ENCODE peak calls at places on chromosomes 5 and 9, in five cellular contexts. W, K, Q, U and R are unnamed samples.
A peak's percentile ranks its signal among the peaks of the same experiment; 100 is the strongest.

GRCh38 chr5:78360674-78361225 is 333 bp downstream of the SCAMP1 start:
- DNase-seq in W (peak; percentile 74), K (peak; percentile 75), Q (no peak), U (no peak), R (no peak)

GRCh38 chr9:111659706-111660105 is 1.7 kb upstream of the GNG10 start:
- DNase-seq in W (no peak), K (no peak), Q (no peak), U (no peak), R (no peak)

GRCh38 chr5:37847978-37848425 is 8.2 kb upstream of the GDNF start:
- DNase-seq in W (no peak), K (no peak), Q (no peak), U (peak; percentile 67), R (peak; percentile 87)

GRCh38 chr5:81815318-81815717 is 64.4 kb upstream of the SSBP2 start:
- DNase-seq in W (no peak), K (no peak), Q (no peak), U (no peak), R (no peak)

GRCh38 chr5:33212900-33213299 is 227.9 kb upstream of the TARS1 start:
- DNase-seq in W (no peak), K (no peak), Q (no peak), U (no peak), R (no peak)

GRCh38 chr9:97367729-97368128 is 44.2 kb upstream of the TDRD7 start:
- DNase-seq in W (no peak), K (no peak), Q (no peak), U (no peak), R (no peak)

GRCh38 chr5:124747770-124748686 is 1.6 kb upstream of the ZNF608 start:
- DNase-seq in W (no peak), K (no peak), Q (no peak), U (no peak), R (peak; percentile 21)

GRCh38 chr5:23639326-23639725 is 131.9 kb downstream of the PRDM9 start:
- DNase-seq in W (no peak), K (no peak), Q (no peak), U (no peak), R (no peak)

GRCh38 chr9:95336281-95336680 is 18.8 kb upstream of the FANCC start:
- DNase-seq in W (no peak), K (no peak), Q (peak; percentile 26), U (no peak), R (no peak)

GRCh38 chr5:28084069-28084468 is 1045.7 kb upstream of the CDH9 start:
- DNase-seq in W (no peak), K (no peak), Q (no peak), U (no peak), R (no peak)

GRCh38 chr5:99866740-99867139 is 668.4 kb upstream of the FAM174A start:
- DNase-seq in W (no peak), K (no peak), Q (no peak), U (no peak), R (no peak)

GRCh38 chr5:2997179-2997578 is 245.7 kb upstream of the IRX2 start:
- DNase-seq in W (no peak), K (no peak), Q (peak; percentile 37), U (no peak), R (no peak)

GRCh38 chr5:141814064-141814982 is 63.9 kb downstream of the PCDH1 start:
- DNase-seq in W (peak; percentile 75), K (no peak), Q (no peak), U (no peak), R (no peak)

DNA sequence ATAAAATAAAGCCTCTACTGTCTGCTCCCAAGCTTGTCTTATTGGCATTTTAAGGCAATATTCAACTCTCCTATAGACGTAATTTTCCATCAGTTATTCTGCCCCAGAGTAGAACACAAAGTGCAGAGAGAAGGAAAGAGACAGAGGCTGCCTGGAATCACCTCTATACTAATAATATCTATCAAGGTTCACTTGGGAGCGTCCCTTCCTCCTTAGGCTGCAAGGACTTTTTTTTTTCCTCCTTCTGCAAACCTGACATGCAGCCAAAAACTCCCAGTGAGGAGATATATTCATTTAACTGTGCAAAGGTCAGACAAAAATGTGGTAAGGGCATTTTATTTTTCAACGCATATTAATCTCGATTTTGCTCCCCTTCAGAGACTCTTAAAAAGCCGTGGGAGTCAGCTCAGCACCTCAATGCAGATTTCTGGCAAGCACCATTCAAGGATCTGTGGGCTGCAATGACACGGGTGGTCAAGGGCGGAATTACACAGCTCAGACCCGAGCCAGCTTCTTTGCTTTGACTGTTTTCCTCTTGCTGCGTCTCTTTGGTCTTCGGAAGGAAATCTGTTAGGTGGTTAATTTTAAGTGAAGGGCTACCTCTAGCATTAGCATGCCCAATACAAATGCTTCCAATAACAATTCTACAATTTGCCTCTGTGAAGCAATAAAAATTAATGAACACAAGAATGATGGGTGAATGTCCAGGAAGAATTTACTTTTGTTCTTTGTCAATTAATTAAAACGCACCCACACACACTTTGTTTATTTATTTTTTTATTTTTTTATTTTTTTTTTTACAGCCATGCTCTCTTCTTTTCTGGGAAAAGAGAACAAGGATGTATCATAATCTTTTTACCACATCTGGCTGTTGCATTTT is 587.7 kb upstream of the GRAMD2B start:
- DNase-seq in W (peak; percentile 32), K (peak; percentile 64), Q (no peak), U (peak; percentile 47), R (no peak)
- TF ChIP-seq CTCF in W (peak; percentile 62), K (peak; percentile 31), Q (peak; percentile 69), U (peak; percentile 72), R (peak; percentile 30)

GRCh38 chr5:94725142-94725541 is 106.7 kb downstream of the SLF1 start:
- DNase-seq in W (no peak), K (no peak), Q (no peak), U (no peak), R (no peak)
- H3K27ac ChIP-seq in W (no peak overlapping the region), K (no peak overlapping the region), Q (no peak overlapping the region), U (no peak overlapping the region), R (no peak overlapping the region)

DNA sequence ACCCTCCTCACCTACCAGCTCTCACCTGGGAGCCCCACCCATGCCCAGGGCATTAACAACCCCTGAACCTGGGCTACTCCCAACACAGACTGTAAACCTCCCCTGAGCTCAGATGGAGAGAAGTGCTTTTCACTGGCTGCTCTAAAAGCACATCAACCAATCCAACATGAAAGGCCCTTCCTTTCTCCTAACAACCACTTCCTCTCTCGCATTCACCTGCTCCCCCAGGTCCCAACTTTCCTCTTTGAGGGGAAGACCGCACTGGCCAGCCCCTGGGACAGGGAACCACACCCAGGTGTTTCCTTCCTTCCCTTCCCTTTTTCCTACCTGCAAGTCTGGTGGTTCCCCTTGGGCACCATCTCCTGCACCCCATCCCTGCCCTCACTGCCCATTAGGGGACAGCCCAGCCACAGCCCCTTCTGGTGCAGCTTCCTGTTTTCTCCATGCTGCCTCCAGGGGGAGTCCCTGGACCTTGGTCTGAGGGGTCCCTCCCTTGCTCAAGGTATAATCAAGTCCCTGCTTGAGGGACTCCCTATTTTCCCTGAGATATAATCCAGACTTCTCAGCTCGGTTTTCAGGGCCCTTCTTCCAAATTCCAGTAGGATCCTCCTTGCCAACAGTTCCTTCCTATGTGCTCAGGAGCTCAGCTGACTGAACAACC is 30.5 kb upstream of the DAB2IP start:
- DNase-seq in W (no peak), K (no peak), Q (no peak), U (no peak), R (no peak)
- TF ChIP-seq CTCF in W (peak; percentile 32), K (peak; percentile 10), Q (peak; percentile 33), U (peak; percentile 38), R (peak; percentile 58)

DNA sequence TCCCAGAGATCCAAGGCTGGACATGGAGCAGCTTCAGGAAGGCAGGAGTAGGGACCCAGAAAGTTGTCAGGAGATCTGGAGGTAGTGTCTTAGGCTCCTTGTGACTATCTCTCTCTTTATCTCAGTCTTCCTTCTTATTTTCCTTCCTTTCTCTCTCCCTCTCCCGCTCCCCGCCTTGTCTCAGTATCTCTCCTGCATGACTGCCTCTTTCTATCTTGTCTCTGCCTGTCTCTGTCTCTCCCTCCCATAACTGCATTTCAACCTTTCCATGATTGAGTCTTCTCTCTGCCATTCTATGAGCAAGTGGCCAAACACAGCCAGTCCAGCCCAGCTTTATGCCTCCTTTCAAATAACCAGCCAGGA is 61.0 kb upstream of the NEK6 start:
- DNase-seq in W (no peak), K (peak; percentile 14), Q (no peak), U (no peak), R (no peak)
- H3K27ac ChIP-seq in W (no peak overlapping the region), K (no peak overlapping the region), Q (no peak overlapping the region), U (no peak overlapping the region), R (no peak overlapping the region)